ENCODE peak calls at places on chromosomes 3 and 15, in six cellular contexts. One of them, this sample, is unnamed. For H3K27me3, the result is how much of the 10 kb centered on the place peaks cover.

GRCh38 chr15:42605281-42605744 is 29.9 kb downstream of the STARD9 start:
- DNase-seq in H9: no peak
- DNase-seq in ovary: no peak
- DNase-seq in esophagus squamous epithelium: no peak
- DNase-seq in CD8-positive, alpha-beta T cell: no peak
- DNase-seq in pancreas: no peak
- DNase-seq in this sample: no peak

GRCh38 chr3:23130406-23130805 is 72.7 kb upstream of the UBE2E2 start:
- DNase-seq in H9: no peak
- DNase-seq in ovary: no peak
- DNase-seq in esophagus squamous epithelium: no peak
- DNase-seq in CD8-positive, alpha-beta T cell: no peak
- DNase-seq in pancreas: no peak
- DNase-seq in this sample: no peak

GRCh38 chr15:33022629-33023028 is 171.9 kb downstream of the FMN1 start:
- DNase-seq in H9: peak
- DNase-seq in ovary: no peak
- DNase-seq in esophagus squamous epithelium: no peak
- DNase-seq in CD8-positive, alpha-beta T cell: no peak
- DNase-seq in pancreas: no peak
- DNase-seq in this sample: no peak

GRCh38 chr3:17639257-17639656 is 103.2 kb downstream of the TBC1D5 start:
- DNase-seq in H9: no peak
- DNase-seq in ovary: no peak
- DNase-seq in esophagus squamous epithelium: no peak
- DNase-seq in CD8-positive, alpha-beta T cell: no peak
- DNase-seq in pancreas: no peak
- DNase-seq in this sample: no peak

GRCh38 chr3:178856804-178857203 is 214.8 kb downstream of the ZMAT3 start:
- DNase-seq in H9: no peak
- DNase-seq in ovary: no peak
- DNase-seq in esophagus squamous epithelium: no peak
- DNase-seq in CD8-positive, alpha-beta T cell: no peak
- DNase-seq in pancreas: no peak
- DNase-seq in this sample: no peak

GRCh38 chr15:96331942-96332853 is 1.7 kb downstream of the NR2F2 start:
- DNase-seq in H9: peak
- DNase-seq in ovary: peak
- DNase-seq in esophagus squamous epithelium: no peak
- DNase-seq in CD8-positive, alpha-beta T cell: no peak
- DNase-seq in pancreas: no peak
- DNase-seq in this sample: no peak

GRCh38 chr15:73295630-73296286 is 73.0 kb downstream of the HCN4 start:
- DNase-seq in H9: no peak
- DNase-seq in ovary: no peak
- DNase-seq in esophagus squamous epithelium: no peak
- DNase-seq in CD8-positive, alpha-beta T cell: no peak
- DNase-seq in pancreas: no peak
- DNase-seq in this sample: no peak

GRCh38 chr15:82051664-82052063 is 5.8 kb upstream of the MEX3B start:
- DNase-seq in H9: no peak
- DNase-seq in ovary: no peak
- DNase-seq in esophagus squamous epithelium: no peak
- DNase-seq in CD8-positive, alpha-beta T cell: no peak
- DNase-seq in pancreas: no peak
- DNase-seq in this sample: no peak

GRCh38 chr15:65006876-65007275 is 17.2 kb upstream of the SPG21 start:
- DNase-seq in H9: peak
- DNase-seq in ovary: no peak
- DNase-seq in esophagus squamous epithelium: no peak
- DNase-seq in CD8-positive, alpha-beta T cell: no peak
- DNase-seq in pancreas: no peak
- DNase-seq in this sample: no peak

GRCh38 chr3:50157821-50158556 is 2.9 kb downstream of the SEMA3F start:
- DNase-seq in H9: no peak
- DNase-seq in ovary: no peak
- DNase-seq in esophagus squamous epithelium: no peak
- DNase-seq in CD8-positive, alpha-beta T cell: no peak
- DNase-seq in pancreas: no peak
- DNase-seq in this sample: no peak

GRCh38 chr3:157311633-157312365 is 124.9 kb upstream of the PTX3 start:
- DNase-seq in H9: no peak
- DNase-seq in ovary: no peak
- DNase-seq in esophagus squamous epithelium: no peak
- DNase-seq in CD8-positive, alpha-beta T cell: no peak
- DNase-seq in pancreas: no peak
- DNase-seq in this sample: no peak

GRCh38 chr3:3699816-3700633 is 99.2 kb upstream of the LRRN1 start:
- DNase-seq in H9: no peak
- DNase-seq in ovary: no peak
- DNase-seq in esophagus squamous epithelium: no peak
- DNase-seq in CD8-positive, alpha-beta T cell: no peak
- DNase-seq in pancreas: peak
- DNase-seq in this sample: no peak

GRCh38 chr3:45816544-45816943 is 20.2 kb upstream of the SLC6A20 start:
- DNase-seq in H9: no peak
- DNase-seq in ovary: no peak
- DNase-seq in esophagus squamous epithelium: no peak
- DNase-seq in CD8-positive, alpha-beta T cell: no peak
- DNase-seq in pancreas: no peak
- DNase-seq in this sample: no peak

GRCh38 chr15:90402230-90402629 is 14.2 kb downstream of the IQGAP1 start:
- DNase-seq in H9: no peak
- DNase-seq in ovary: no peak
- DNase-seq in esophagus squamous epithelium: no peak
- DNase-seq in CD8-positive, alpha-beta T cell: no peak
- DNase-seq in pancreas: no peak
- DNase-seq in this sample: no peak

GRCh38 chr3:35946121-35946856 is 307.0 kb downstream of the ARPP21 start:
- DNase-seq in H9: no peak
- DNase-seq in ovary: no peak
- DNase-seq in esophagus squamous epithelium: no peak
- DNase-seq in CD8-positive, alpha-beta T cell: no peak
- DNase-seq in pancreas: no peak
- DNase-seq in this sample: no peak

GRCh38 chr3:5678248-5678647 is 490.7 kb downstream of the EDEM1 start:
- DNase-seq in H9: no peak
- DNase-seq in ovary: no peak
- DNase-seq in esophagus squamous epithelium: no peak
- DNase-seq in CD8-positive, alpha-beta T cell: no peak
- DNase-seq in pancreas: no peak
- DNase-seq in this sample: no peak

GRCh38 chr15:96889734-96890480 is 559.4 kb downstream of the NR2F2 start:
- DNase-seq in H9: no peak
- DNase-seq in ovary: no peak
- DNase-seq in esophagus squamous epithelium: no peak
- DNase-seq in CD8-positive, alpha-beta T cell: no peak
- DNase-seq in pancreas: no peak
- DNase-seq in this sample: no peak

GRCh38 chr3:164416491-164417222 is 661.6 kb downstream of the SI start:
- DNase-seq in H9: no peak
- DNase-seq in ovary: no peak
- DNase-seq in esophagus squamous epithelium: no peak
- DNase-seq in CD8-positive, alpha-beta T cell: no peak
- DNase-seq in pancreas: no peak
- DNase-seq in this sample: no peak

GRCh38 chr3:194906229-194906629 is 220.5 kb downstream of the FAM43A start:
- DNase-seq in H9: no peak
- DNase-seq in ovary: no peak
- DNase-seq in esophagus squamous epithelium: no peak
- DNase-seq in CD8-positive, alpha-beta T cell: no peak
- DNase-seq in pancreas: no peak
- DNase-seq in this sample: no peak

GRCh38 chr3:130699765-130700164 is 46.9 kb downstream of the PIK3R4 start:
- DNase-seq in H9: no peak
- DNase-seq in ovary: no peak
- DNase-seq in esophagus squamous epithelium: no peak
- DNase-seq in CD8-positive, alpha-beta T cell: no peak
- DNase-seq in pancreas: no peak
- DNase-seq in this sample: no peak

GRCh38 chr3:130700541-130700940 is 46.1 kb downstream of the PIK3R4 start:
- DNase-seq in H9: no peak
- DNase-seq in ovary: no peak
- DNase-seq in esophagus squamous epithelium: no peak
- DNase-seq in CD8-positive, alpha-beta T cell: no peak
- DNase-seq in pancreas: peak
- DNase-seq in this sample: no peak

GRCh38 chr3:130705501-130705900 is 41.1 kb downstream of the PIK3R4 start:
- DNase-seq in H9: no peak
- DNase-seq in ovary: no peak
- DNase-seq in esophagus squamous epithelium: no peak
- DNase-seq in CD8-positive, alpha-beta T cell: no peak
- DNase-seq in pancreas: no peak
- DNase-seq in this sample: no peak

GRCh38 chr3:130707914-130708601 is 38.6 kb downstream of the PIK3R4 start:
- DNase-seq in H9: no peak
- DNase-seq in ovary: no peak
- DNase-seq in esophagus squamous epithelium: no peak
- DNase-seq in CD8-positive, alpha-beta T cell: no peak
- DNase-seq in pancreas: no peak
- DNase-seq in this sample: no peak

DNA sequence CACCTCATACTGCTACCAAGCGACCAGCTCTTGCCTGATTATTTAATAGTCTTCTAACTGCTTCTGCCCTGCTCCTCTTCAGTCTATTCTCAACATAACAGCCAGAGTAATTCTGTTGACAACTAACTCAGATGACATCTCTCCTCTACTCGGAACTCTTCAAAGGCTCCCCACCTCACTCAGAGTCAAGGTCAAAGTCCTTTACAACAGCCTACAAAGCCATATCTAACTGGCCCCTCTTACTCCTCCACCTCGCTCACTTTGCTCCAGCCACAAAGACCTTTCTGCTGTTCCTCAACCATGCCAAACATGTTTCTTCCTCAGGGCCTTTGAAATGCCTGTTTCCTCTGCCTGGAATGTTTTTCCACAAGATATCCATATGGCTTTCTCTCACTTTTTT is 43.6 kb downstream of the PIK3R4 start:
- DNase-seq in H9: no peak
- DNase-seq in ovary: no peak
- DNase-seq in esophagus squamous epithelium: no peak
- DNase-seq in CD8-positive, alpha-beta T cell: no peak
- DNase-seq in pancreas: no peak
- DNase-seq in this sample: no peak
- H3K27ac ChIP-seq in H9: no peak
- H3K27ac ChIP-seq in ovary: no peak
- H3K27ac ChIP-seq in esophagus squamous epithelium: no peak
- H3K27ac ChIP-seq in CD8-positive, alpha-beta T cell: no peak
- H3K27ac ChIP-seq in pancreas: no peak
- H3K27ac ChIP-seq in this sample: no peak

DNA sequence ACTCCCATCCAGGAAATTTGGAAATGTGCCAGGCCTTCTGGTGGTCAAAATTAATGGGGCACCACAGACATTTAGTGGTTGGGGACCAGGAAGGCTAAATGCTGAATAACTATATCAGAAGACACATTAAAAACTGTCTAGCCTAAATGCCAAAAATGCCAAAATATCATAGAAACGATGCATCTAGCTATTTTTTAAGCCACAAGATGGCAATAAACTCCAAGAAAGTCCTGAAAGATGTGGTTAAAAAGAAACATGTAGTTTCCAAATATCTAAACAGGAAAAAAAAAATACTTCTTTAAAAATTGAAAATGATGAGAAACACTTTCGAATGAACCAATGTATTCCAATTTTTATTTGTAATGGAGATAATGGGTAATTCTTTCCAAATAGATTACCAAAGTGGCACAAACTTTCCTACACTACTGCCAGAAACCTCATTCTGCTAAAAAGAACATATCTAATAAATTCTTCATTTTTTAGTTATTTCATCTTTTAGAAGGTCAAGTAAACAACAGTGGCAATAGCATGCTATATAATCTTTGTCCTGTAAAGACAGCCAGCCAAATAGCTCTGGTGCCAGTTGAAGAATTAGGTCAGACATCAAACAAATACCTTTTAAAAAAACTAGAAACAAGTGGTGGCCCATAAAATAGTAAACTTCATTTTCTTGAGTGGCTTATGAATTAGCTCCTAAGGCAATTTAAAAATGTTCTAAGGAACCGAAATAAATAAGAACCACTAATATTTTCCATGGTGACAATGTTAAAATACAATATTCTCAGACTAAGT is 19.7 kb downstream of the CCDC14 start:
- DNase-seq in H9: no peak
- DNase-seq in ovary: no peak
- DNase-seq in esophagus squamous epithelium: no peak
- DNase-seq in CD8-positive, alpha-beta T cell: no peak
- DNase-seq in pancreas: no peak
- DNase-seq in this sample: no peak
- TF ChIP-seq CTCF in H9: no peak
- TF ChIP-seq CTCF in ovary: no peak
- TF ChIP-seq CTCF in esophagus squamous epithelium: no peak
- TF ChIP-seq CTCF in CD8-positive, alpha-beta T cell: no peak
- TF ChIP-seq CTCF in pancreas: no peak
- TF ChIP-seq CTCF in this sample: no peak

GRCh38 chr15:68984589-68984988 is 29.9 kb upstream of the NOX5 start:
- DNase-seq in H9: no peak
- DNase-seq in ovary: no peak
- DNase-seq in esophagus squamous epithelium: no peak
- DNase-seq in CD8-positive, alpha-beta T cell: no peak
- DNase-seq in pancreas: no peak
- DNase-seq in this sample: no peak

GRCh38 chr15:68980786-68981185 is 33.7 kb upstream of the NOX5 start:
- DNase-seq in H9: no peak
- DNase-seq in ovary: no peak
- DNase-seq in esophagus squamous epithelium: no peak
- DNase-seq in CD8-positive, alpha-beta T cell: no peak
- DNase-seq in pancreas: no peak
- DNase-seq in this sample: no peak

GRCh38 chr15:68982976-68983550 is 31.4 kb upstream of the NOX5 start:
- DNase-seq in H9: no peak
- DNase-seq in ovary: no peak
- DNase-seq in esophagus squamous epithelium: no peak
- DNase-seq in CD8-positive, alpha-beta T cell: no peak
- DNase-seq in pancreas: no peak
- DNase-seq in this sample: no peak

GRCh38 chr15:68983821-68984517 is 30.5 kb upstream of the NOX5 start:
- DNase-seq in H9: no peak
- DNase-seq in ovary: no peak
- DNase-seq in esophagus squamous epithelium: no peak
- DNase-seq in CD8-positive, alpha-beta T cell: no peak
- DNase-seq in pancreas: no peak
- DNase-seq in this sample: no peak

DNA sequence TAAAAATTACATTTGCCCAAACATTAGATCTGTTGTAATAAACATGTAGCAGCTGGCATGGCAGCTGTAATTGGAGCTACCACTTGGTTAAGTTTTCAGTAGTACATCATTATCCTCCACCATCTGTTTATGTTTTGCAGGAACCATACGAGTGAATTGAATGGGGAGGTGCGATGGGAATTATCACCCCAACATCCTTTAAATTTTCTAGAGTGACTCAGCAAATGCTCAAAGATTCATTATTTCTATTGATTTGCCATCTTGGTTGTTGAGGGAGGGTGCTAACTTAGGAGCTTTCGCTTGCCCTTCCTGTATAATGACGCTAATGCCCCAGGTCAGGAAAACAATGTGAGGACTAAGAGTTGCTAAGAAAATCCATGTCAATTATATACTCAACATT is 32.5 kb upstream of the NOX5 start:
- DNase-seq in H9: no peak
- DNase-seq in ovary: no peak
- DNase-seq in esophagus squamous epithelium: no peak
- DNase-seq in CD8-positive, alpha-beta T cell: no peak
- DNase-seq in pancreas: no peak
- DNase-seq in this sample: no peak
- H3K27me3 ChIP-seq in H9: under half
- H3K27me3 ChIP-seq in ovary: under half
- H3K27me3 ChIP-seq in esophagus squamous epithelium: under half
- H3K27me3 ChIP-seq in CD8-positive, alpha-beta T cell: under half
- H3K27me3 ChIP-seq in pancreas: under half
- H3K27me3 ChIP-seq in this sample: under half

GRCh38 chr15:78055923-78056713 is 21.4 kb downstream of the TBC1D2B start:
- DNase-seq in H9: no peak
- DNase-seq in ovary: no peak
- DNase-seq in esophagus squamous epithelium: no peak
- DNase-seq in CD8-positive, alpha-beta T cell: no peak
- DNase-seq in pancreas: no peak
- DNase-seq in this sample: no peak
- H3K27ac ChIP-seq in H9: no peak
- H3K27ac ChIP-seq in ovary: no peak
- H3K27ac ChIP-seq in esophagus squamous epithelium: peak
- H3K27ac ChIP-seq in CD8-positive, alpha-beta T cell: peak
- H3K27ac ChIP-seq in pancreas: peak
- H3K27ac ChIP-seq in this sample: peak